ENCODE peak calls at places on chromosomes 1 and 21, in five cellular contexts. V is nephron progenitor cell, B is pancreas, O is cardiac fibroblast, L is GM06990. U is an unnamed sample.

GRCh38 chr1:34165422-34165921 is 442 bp upstream of the CSMD2 start:
- DNase-seq in V (no peak), L (no peak), B (no peak), O (no peak), U (no peak)

GRCh38 chr1:172326171-172326570 is 94.3 kb upstream of the C1orf105 start:
- DNase-seq in B (no peak), L (no peak), O (no peak), V (no peak), U (no peak)

GRCh38 chr1:21066365-21067012 is 110.2 kb downstream of the EIF4G3 start:
- DNase-seq in B (no peak), O (no peak), L (no peak), V (no peak), U (no peak)

GRCh38 chr1:37034301-37035013 is at the start of gene GRIK3:
- DNase-seq in O (no peak), B (no peak), L (no peak), V (peak; percentile 62), U (no peak)

GRCh38 chr21:45306453-45306831 is 18.7 kb upstream of the POFUT2 start:
- DNase-seq in V (peak; percentile 5), B (peak; percentile 60), O (no peak), L (no peak), U (no peak)

GRCh38 chr1:239587066-239587465 is 200.7 kb downstream of the CHRM3 start:
- DNase-seq in O (no peak), B (no peak), V (no peak), L (no peak), U (no peak)

GRCh38 chr1:101738475-101738874 is 258.3 kb downstream of the OLFM3 start:
- DNase-seq in O (peak; percentile 58), B (no peak), L (no peak), V (no peak), U (no peak)

GRCh38 chr1:4462831-4463484 is 191.5 kb upstream of the AJAP1 start:
- DNase-seq in V (no peak), O (no peak), B (no peak), L (no peak), U (no peak)

GRCh38 chr1:56925193-56925592 is 40.6 kb downstream of the C8B start:
- DNase-seq in V (no peak), O (no peak), L (no peak), B (no peak), U (no peak)

GRCh38 chr1:19070891-19071621 is 114.6 kb upstream of the IFFO2 start:
- DNase-seq in O (no peak), L (no peak), B (no peak), V (no peak), U (no peak)

GRCh38 chr1:110482662-110483307 is 31.8 kb downstream of the PROK1 start:
- DNase-seq in B (no peak), L (no peak), V (no peak), O (no peak), U (no peak)

GRCh38 chr1:155947741-155948140 is 6.3 kb downstream of the RXFP4 start:
- DNase-seq in V (no peak), O (no peak), B (no peak), L (no peak), U (no peak)

GRCh38 chr1:238409947-238410346 is 519.2 kb upstream of the ZP4 start:
- DNase-seq in L (no peak), V (no peak), O (no peak), B (no peak), U (no peak)

DNA sequence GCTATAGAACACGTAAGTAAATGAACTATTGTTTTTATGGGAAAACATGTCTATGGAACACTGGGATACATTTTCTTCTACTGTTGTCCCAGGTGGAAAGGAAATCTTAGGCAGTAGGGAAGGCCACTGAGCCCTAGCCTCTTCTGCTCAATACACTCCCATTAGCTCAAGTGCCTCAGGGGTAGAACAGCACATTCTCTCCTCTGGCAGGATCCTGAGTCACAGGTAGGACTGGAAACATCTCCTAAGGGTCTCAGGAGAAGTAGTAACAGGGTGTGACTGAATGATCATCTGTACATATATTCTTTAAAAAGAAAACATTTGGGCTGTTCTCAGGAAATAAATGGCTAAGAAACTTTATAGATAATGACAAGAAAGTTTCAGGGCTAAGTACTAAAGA is 175.6 kb upstream of the ESRRG start:
- DNase-seq in L (no peak), O (no peak), V (no peak), B (no peak), U (no peak)
- TF ChIP-seq CTCF in L (no peak), O (no peak), V (no peak), B (no peak), U (no peak)

GRCh38 chr1:1511533-1512285 is at the start of gene ATAD3A:
- DNase-seq in O (peak; percentile 99), V (peak; percentile 97), L (peak; percentile 96), B (peak; percentile 100), U (peak; percentile 100)
- TF ChIP-seq CTCF in O (no peak), V (no peak), L (no peak), B (no peak), U (no peak)

GRCh38 chr1:170985406-170985805 is 50.1 kb downstream of the MROH9 start:
- DNase-seq in V (no peak), B (no peak), O (no peak), L (no peak), U (no peak)

GRCh38 chr1:170987397-170987796 is 52.1 kb downstream of the MROH9 start:
- DNase-seq in L (no peak), O (no peak), V (no peak), B (no peak), U (no peak)

DNA sequence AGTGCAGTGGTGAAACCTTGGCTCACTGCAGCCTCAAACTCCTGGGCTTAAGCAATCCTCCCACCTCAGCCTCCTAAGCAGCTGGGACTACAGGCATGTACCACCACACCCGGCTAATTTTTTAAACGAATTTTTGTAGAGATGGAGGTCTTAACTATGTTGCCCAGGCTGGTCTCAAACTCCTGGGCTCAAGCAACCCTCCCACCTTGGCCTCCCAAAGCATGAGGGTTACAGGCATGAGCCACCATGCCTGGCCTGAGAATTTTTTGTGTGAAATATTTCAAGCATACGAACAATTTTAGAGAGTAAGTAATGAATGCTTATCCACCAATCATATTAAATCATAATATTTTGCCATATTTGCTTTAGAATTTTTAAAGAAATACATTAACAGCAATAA is 51.6 kb downstream of the MROH9 start:
- DNase-seq in L (no peak), B (no peak), V (no peak), O (no peak), U (no peak)
- TF ChIP-seq CTCF in L (no peak), B (no peak), V (no peak), O (no peak), U (no peak)

DNA sequence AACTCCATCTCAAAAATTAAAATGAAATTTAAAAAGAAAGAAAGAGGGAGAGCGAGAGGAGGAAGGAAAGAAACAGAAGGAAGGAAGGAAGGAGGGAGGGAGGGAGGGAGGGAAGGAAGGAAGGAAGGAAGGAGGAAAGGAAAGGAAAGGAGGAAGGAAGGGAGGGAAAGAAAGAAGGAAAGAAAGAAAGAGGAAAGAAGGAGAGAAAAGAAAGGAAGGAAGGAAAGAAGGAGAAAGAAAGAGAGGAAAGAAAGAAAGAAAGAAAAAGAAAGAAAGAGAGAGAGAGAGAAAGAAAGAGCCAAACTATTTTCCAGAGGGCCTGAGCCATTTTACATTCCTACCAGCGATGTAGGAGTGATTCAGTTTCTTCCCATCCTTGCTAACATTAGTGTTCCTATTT is 364.0 kb downstream of the RGS7 start:
- DNase-seq in L (no peak), B (no peak), O (no peak), V (no peak), U (no peak)
- TF ChIP-seq CTCF in L (no peak), B (no peak), O (no peak), V (no peak), U (no peak)

GRCh38 chr1:45230537-45230936 is 24.1 kb upstream of the ZSWIM5 start:
- DNase-seq in B (no peak), L (no peak), O (no peak), V (no peak), U (no peak)
- TF ChIP-seq CTCF in B (peak; percentile 10), L (peak; percentile 21), O (no peak), V (no peak), U (no peak)

GRCh38 chr1:15975805-15976680 is at the start of gene ZBTB17:
- DNase-seq in L (peak; percentile 92), V (peak; percentile 96), O (peak; percentile 95), B (peak; percentile 99), U (peak; percentile 95)
- TF ChIP-seq CTCF in L (no peak), V (no peak), O (no peak), B (no peak), U (no peak)